ENCODE peak calls at places on chromosomes 3 and 15, in four cellular contexts. K, Q, V and W are unnamed samples.

GRCh38 chr3:79490165-79491028 is 277.4 kb downstream of the ROBO1 start:
- DNase-seq in K (no peak), V (peak; percentile 48), Q (peak; percentile 34), W (peak; percentile 52)

GRCh38 chr3:95899494-95899893 is 914.9 kb upstream of the EPHA6 start:
- DNase-seq in V (no peak), K (no peak), Q (no peak), W (no peak)

GRCh38 chr15:38878946-38879345 is 314.3 kb upstream of the RASGRP1 start:
- DNase-seq in Q (no peak), V (no peak), K (no peak), W (no peak)

GRCh38 chr15:92906563-92907081 is 6.5 kb downstream of the CHD2 start:
- DNase-seq in K (peak; percentile 76), V (no peak), Q (no peak), W (no peak)

GRCh38 chr15:43218908-43219706 is 1.7 kb downstream of the EPB42 start:
- DNase-seq in Q (no peak), K (peak; percentile 37), V (no peak), W (no peak)

GRCh38 chr3:52833202-52833601 is 1.6 kb downstream of the MUSTN1 start:
- DNase-seq in Q (no peak), K (no peak), V (no peak), W (no peak)

GRCh38 chr3:32138545-32139104 is 32.2 kb downstream of the GPD1L start:
- DNase-seq in Q (no peak), V (no peak), K (peak; percentile 69), W (no peak)

GRCh38 chr3:197950661-197951029 is 655 bp downstream of the RPL35A start:
- DNase-seq in V (no peak), Q (no peak), K (no peak), W (no peak)

GRCh38 chr3:146975032-146975431 is 369.9 kb upstream of the PLSCR5 start:
- DNase-seq in V (no peak), K (no peak), Q (no peak), W (no peak)

GRCh38 chr15:50330921-50331320 is 24.1 kb downstream of the GABPB1 start:
- DNase-seq in K (no peak), Q (no peak), V (no peak), W (no peak)

GRCh38 chr15:78944669-78945407 is at the start of gene CTSH:
- DNase-seq in K (peak; percentile 64), Q (peak; percentile 83), V (peak; percentile 91), W (peak; percentile 94)

GRCh38 chr3:87437765-87438164 is 161.4 kb upstream of the POU1F1 start:
- DNase-seq in K (no peak), V (no peak), Q (no peak), W (no peak)

GRCh38 chr3:156750191-156750873 is 75.8 kb upstream of the LEKR1 start:
- DNase-seq in V (no peak), K (no peak), Q (no peak), W (no peak)

GRCh38 chr3:112086018-112086854 is at the start of gene C3orf52:
- DNase-seq in Q (peak; percentile 85), V (peak; percentile 66), K (peak; percentile 63), W (peak; percentile 90)